ENCODE peak calls at places on chromosomes 3 and 15, in four cellular contexts. One of them, this sample, is unnamed.
A peak's percentile ranks its signal among the peaks of the same experiment; 100 is the strongest.

GRCh38 chr15:89335289-89336041 is 841 bp upstream of the POLG start:
- DNase-seq in KG1: no peak
- DNase-seq in NCI-H1048: no peak
- DNase-seq in NCI-H1694 treated with DMSO at 0.1 percent for 48 hours: no peak
- DNase-seq in this sample: no peak

GRCh38 chr15:29731865-29732264 is 90.4 kb downstream of the TJP1 start:
- DNase-seq in KG1: no peak
- DNase-seq in NCI-H1048: no peak
- DNase-seq in NCI-H1694 treated with DMSO at 0.1 percent for 48 hours: no peak
- DNase-seq in this sample: no peak

GRCh38 chr3:127209155-127209839 is 16.4 kb downstream of the PRR23E start:
- DNase-seq in NCI-H1048: no peak
- DNase-seq in NCI-H1694 treated with DMSO at 0.1 percent for 48 hours: no peak
- DNase-seq in KG1: no peak
- DNase-seq in this sample: no peak

GRCh38 chr3:134364936-134365765 is 9.1 kb downstream of the AMOTL2 start:
- DNase-seq in NCI-H1048: no peak
- DNase-seq in NCI-H1694 treated with DMSO at 0.1 percent for 48 hours: no peak
- DNase-seq in KG1: no peak
- DNase-seq in this sample: no peak

GRCh38 chr3:177478170-177478859 is 281.0 kb upstream of the TBL1XR1 start:
- DNase-seq in NCI-H1694 treated with DMSO at 0.1 percent for 48 hours: no peak
- DNase-seq in NCI-H1048: peak; percentile 56
- DNase-seq in KG1: no peak
- DNase-seq in this sample: no peak

GRCh38 chr15:73931441-73931840 is 5.2 kb downstream of the LOXL1 start:
- DNase-seq in NCI-H1694 treated with DMSO at 0.1 percent for 48 hours: no peak
- DNase-seq in NCI-H1048: no peak
- DNase-seq in KG1: no peak
- DNase-seq in this sample: no peak

GRCh38 chr3:137165117-137165806 is 207.5 kb downstream of the IL20RB start:
- DNase-seq in NCI-H1694 treated with DMSO at 0.1 percent for 48 hours: no peak
- DNase-seq in NCI-H1048: no peak
- DNase-seq in KG1: no peak
- DNase-seq in this sample: no peak

GRCh38 chr3:127645371-127646015 is 16.5 kb downstream of the PODXL2 start:
- DNase-seq in NCI-H1694 treated with DMSO at 0.1 percent for 48 hours: no peak
- DNase-seq in KG1: no peak
- DNase-seq in NCI-H1048: no peak
- DNase-seq in this sample: no peak

GRCh38 chr3:23129817-23130216 is 73.3 kb upstream of the UBE2E2 start:
- DNase-seq in NCI-H1048: no peak
- DNase-seq in KG1: no peak
- DNase-seq in NCI-H1694 treated with DMSO at 0.1 percent for 48 hours: no peak
- DNase-seq in this sample: no peak

GRCh38 chr3:196942915-196943277 is 568 bp upstream of the NCBP2 start:
- DNase-seq in NCI-H1048: no peak
- DNase-seq in KG1: no peak
- DNase-seq in NCI-H1694 treated with DMSO at 0.1 percent for 48 hours: no peak
- DNase-seq in this sample: no peak

GRCh38 chr3:127442551-127442950 is 148.0 kb downstream of the TPRA1 start:
- DNase-seq in NCI-H1048: no peak
- DNase-seq in NCI-H1694 treated with DMSO at 0.1 percent for 48 hours: no peak
- DNase-seq in KG1: no peak
- DNase-seq in this sample: no peak

GRCh38 chr3:193843447-193844301 is 250.7 kb downstream of the OPA1 start:
- DNase-seq in NCI-H1694 treated with DMSO at 0.1 percent for 48 hours: no peak
- DNase-seq in NCI-H1048: no peak
- DNase-seq in KG1: no peak
- DNase-seq in this sample: no peak

GRCh38 chr3:177714945-177715344 is 517.7 kb upstream of the TBL1XR1 start:
- DNase-seq in KG1: no peak
- DNase-seq in NCI-H1048: no peak
- DNase-seq in NCI-H1694 treated with DMSO at 0.1 percent for 48 hours: no peak
- DNase-seq in this sample: no peak

GRCh38 chr3:105365536-105366301 is 990 bp upstream of the ALCAM start:
- DNase-seq in NCI-H1694 treated with DMSO at 0.1 percent for 48 hours: no peak
- DNase-seq in NCI-H1048: no peak
- DNase-seq in KG1: no peak
- DNase-seq in this sample: no peak

GRCh38 chr15:71414778-71415177 is 299.5 kb downstream of the THSD4 start:
- DNase-seq in NCI-H1048: peak; percentile 55
- DNase-seq in KG1: no peak
- DNase-seq in NCI-H1694 treated with DMSO at 0.1 percent for 48 hours: no peak
- DNase-seq in this sample: no peak

GRCh38 chr3:16559664-16560365 is 45.4 kb downstream of the DAZL start:
- DNase-seq in KG1: no peak
- DNase-seq in NCI-H1048: no peak
- DNase-seq in NCI-H1694 treated with DMSO at 0.1 percent for 48 hours: no peak
- DNase-seq in this sample: no peak

GRCh38 chr15:67097893-67098740 is 32.7 kb downstream of the SMAD3 start:
- DNase-seq in NCI-H1694 treated with DMSO at 0.1 percent for 48 hours: no peak
- DNase-seq in NCI-H1048: no peak
- DNase-seq in KG1: peak; percentile 40
- DNase-seq in this sample: no peak

GRCh38 chr3:187210555-187211327 is 13.5 kb downstream of the RTP1 start:
- DNase-seq in NCI-H1694 treated with DMSO at 0.1 percent for 48 hours: no peak
- DNase-seq in KG1: no peak
- DNase-seq in NCI-H1048: no peak
- DNase-seq in this sample: peak; percentile 58

GRCh38 chr3:181210275-181210674 is 220.7 kb upstream of the DNAJC19 start:
- DNase-seq in NCI-H1048: no peak
- DNase-seq in NCI-H1694 treated with DMSO at 0.1 percent for 48 hours: peak; percentile 11
- DNase-seq in KG1: no peak
- DNase-seq in this sample: no peak

GRCh38 chr3:140077406-140077805 is 142.4 kb downstream of the CLSTN2 start:
- DNase-seq in NCI-H1694 treated with DMSO at 0.1 percent for 48 hours: no peak
- DNase-seq in NCI-H1048: no peak
- DNase-seq in KG1: no peak
- DNase-seq in this sample: no peak

GRCh38 chr3:160169139-160169830 is 55.9 kb upstream of the C3orf80 start:
- DNase-seq in NCI-H1048: no peak
- DNase-seq in NCI-H1694 treated with DMSO at 0.1 percent for 48 hours: no peak
- DNase-seq in KG1: no peak
- DNase-seq in this sample: no peak

GRCh38 chr3:160052385-160053047 is 63.9 kb downstream of the IL12A start:
- DNase-seq in NCI-H1694 treated with DMSO at 0.1 percent for 48 hours: no peak
- DNase-seq in KG1: no peak
- DNase-seq in NCI-H1048: no peak
- DNase-seq in this sample: no peak

GRCh38 chr15:101724675-101725005 is 367 bp upstream of the TARS3 start:
- DNase-seq in NCI-H1048: no peak
- DNase-seq in KG1: no peak
- DNase-seq in NCI-H1694 treated with DMSO at 0.1 percent for 48 hours: no peak
- DNase-seq in this sample: no peak

GRCh38 chr3:50627407-50628051 is 10.6 kb downstream of the MAPKAPK3 start:
- DNase-seq in NCI-H1694 treated with DMSO at 0.1 percent for 48 hours: no peak
- DNase-seq in KG1: no peak
- DNase-seq in NCI-H1048: no peak
- DNase-seq in this sample: no peak